ENCODE peak calls at places on chromosomes 13 and 19, in seven cellular contexts. S, B, J, P, C, U and N are unnamed samples.

GRCh38 chr13:37065893-37066526 is 6.5 kb upstream of the SUPT20H start:
- DNase-seq in B (no peak), J (no peak), P (no peak), C (no peak), S (no peak), U (no peak), N (peak)

GRCh38 chr19:10961073-10961762 is 388 bp downstream of the SMARCA4 start:
- DNase-seq in S (peak), B (no peak), J (no peak), P (no peak), U (peak), C (no peak), N (peak)

GRCh38 chr19:41415154-41415571 is 12.0 kb downstream of the B3GNT8 start:
- DNase-seq in U (no peak), S (no peak), B (no peak), P (no peak), C (no peak), J (no peak), N (no peak)

GRCh38 chr19:49338691-49339363 is 3.6 kb downstream of the CD37 start:
- DNase-seq in C (no peak), P (no peak), U (peak), J (no peak), S (peak), B (peak), N (no peak)

GRCh38 chr13:52118595-52118994 is 10.3 kb downstream of the NEK5 start:
- DNase-seq in J (no peak), P (no peak), B (no peak), S (no peak), U (no peak), C (no peak), N (no peak)

GRCh38 chr19:38070573-38070972 is 153.4 kb downstream of the DPF1 start:
- DNase-seq in J (no peak), C (no peak), P (no peak), U (no peak), S (no peak), B (no peak), N (no peak)

GRCh38 chr19:4504874-4505569 is 13.3 kb downstream of the PLIN4 start:
- DNase-seq in B (no peak), S (no peak), P (no peak), C (no peak), J (no peak), U (no peak), N (no peak)

GRCh38 chr13:24982333-24982999 is 113.5 kb upstream of the PABPC3 start:
- DNase-seq in C (no peak), J (no peak), P (no peak), S (peak), B (no peak), U (no peak), N (no peak)

GRCh38 chr19:54462072-54462712 is 1.4 kb downstream of the LENG9 start:
- DNase-seq in J (no peak), C (no peak), U (no peak), P (no peak), S (no peak), B (no peak), N (peak)